ENCODE peak calls at places on chromosomes 6 and 20, in five cellular contexts. P, N, A, W and Q are unnamed samples.

GRCh38 chr6:144730088-144730640 is 445.0 kb downstream of the UTRN start:
- DNase-seq in P (no peak), N (no peak), A (no peak), W (no peak), Q (no peak)

GRCh38 chr6:158361961-158362634 is 49.8 kb downstream of the TULP4 start:
- DNase-seq in P (no peak), N (no peak), A (peak), W (peak), Q (no peak)

GRCh38 chr20:3021777-3022176 is 21.6 kb upstream of the GNRH2 start:
- DNase-seq in P (no peak), N (no peak), A (no peak), W (no peak), Q (no peak)

GRCh38 chr20:47198254-47198671 is 158.2 kb downstream of the ZMYND8 start:
- DNase-seq in P (no peak), N (no peak), A (peak), W (no peak), Q (no peak)

GRCh38 chr20:47727170-47727880 is 58.0 kb downstream of the SULF2 start:
- DNase-seq in P (no peak), N (no peak), A (no peak), W (no peak), Q (peak)

GRCh38 chr6:149566372-149567193 is at the start of gene GINM1:
- DNase-seq in P (peak), N (no peak), A (peak), W (peak), Q (peak)

GRCh38 chr20:16337707-16338106 is 235.5 kb downstream of the KIF16B start:
- DNase-seq in P (no peak), N (no peak), A (no peak), W (no peak), Q (no peak)

GRCh38 chr6:121823437-121823851 is 388.0 kb downstream of the GJA1 start:
- DNase-seq in P (no peak), N (no peak), A (peak), W (peak), Q (no peak)

GRCh38 chr6:28135393-28135792 is 6.3 kb upstream of the ZKSCAN8 start:
- DNase-seq in P (no peak), N (no peak), A (no peak), W (no peak), Q (peak)

GRCh38 chr6:113690255-113690956 is 166.7 kb upstream of the MARCKS start:
- DNase-seq in P (no peak), N (no peak), A (peak), W (peak), Q (no peak)

DNA sequence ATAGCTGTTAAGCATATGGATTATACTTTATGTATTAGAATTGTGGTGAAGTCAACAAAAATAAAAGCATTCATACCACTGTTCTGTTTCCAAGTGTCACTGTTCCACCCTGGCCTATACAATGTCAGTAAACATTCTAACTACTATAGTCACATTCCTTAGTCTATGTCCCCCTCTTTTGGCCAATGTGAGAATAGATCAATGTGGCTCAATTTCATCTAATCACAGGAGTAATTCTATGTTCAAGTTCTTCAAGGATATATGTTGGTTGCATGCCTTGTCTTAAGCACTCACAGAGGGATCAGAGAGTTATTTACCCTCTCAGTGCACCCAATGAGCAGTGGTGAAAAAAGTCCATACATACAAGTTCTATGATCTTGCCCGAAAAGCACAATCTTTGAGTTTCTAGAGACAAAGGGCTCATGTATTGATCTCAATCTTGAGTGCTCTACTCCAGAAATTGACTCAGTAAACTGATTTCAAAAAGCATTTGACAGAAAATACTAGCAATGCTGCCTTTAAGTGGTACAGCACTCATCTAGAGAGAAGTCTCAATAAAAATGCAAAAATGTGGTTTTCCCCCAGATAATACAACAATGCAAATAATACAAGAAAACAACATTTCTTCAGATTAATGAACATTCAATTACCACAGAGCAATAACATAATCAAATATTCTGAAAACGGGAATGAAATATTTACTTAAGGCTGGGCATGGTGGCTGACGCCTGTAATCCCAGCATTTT is 16.5 kb downstream of the SMLR1 start:
- DNase-seq in P (peak), N (peak), A (peak), W (peak), Q (peak)
- TF ChIP-seq CTCF in P (peak), N (peak), A (peak), W (peak), Q (peak)

GRCh38 chr20:6057704-6058103 is 3.8 kb upstream of the LRRN4 start:
- DNase-seq in P (no peak), N (no peak), A (no peak), W (no peak), Q (no peak)
- H3K4me2 ChIP-seq in P (no peak), N (no peak), A (no peak), W (no peak), Q (no peak)

GRCh38 chr20:8128291-8129046 is 3.6 kb upstream of the PLCB1 start:
- DNase-seq in P (no peak), N (no peak), A (no peak), W (no peak), Q (no peak)

GRCh38 chr20:8126190-8126589 is 5.9 kb upstream of the PLCB1 start:
- DNase-seq in P (no peak), N (no peak), A (no peak), W (no peak), Q (no peak)

GRCh38 chr20:8129211-8129986 is 2.7 kb upstream of the PLCB1 start:
- DNase-seq in P (no peak), N (no peak), A (peak), W (peak), Q (no peak)

GRCh38 chr20:8126979-8127378 is 5.1 kb upstream of the PLCB1 start:
- DNase-seq in P (no peak), N (no peak), A (no peak), W (no peak), Q (no peak)

DNA sequence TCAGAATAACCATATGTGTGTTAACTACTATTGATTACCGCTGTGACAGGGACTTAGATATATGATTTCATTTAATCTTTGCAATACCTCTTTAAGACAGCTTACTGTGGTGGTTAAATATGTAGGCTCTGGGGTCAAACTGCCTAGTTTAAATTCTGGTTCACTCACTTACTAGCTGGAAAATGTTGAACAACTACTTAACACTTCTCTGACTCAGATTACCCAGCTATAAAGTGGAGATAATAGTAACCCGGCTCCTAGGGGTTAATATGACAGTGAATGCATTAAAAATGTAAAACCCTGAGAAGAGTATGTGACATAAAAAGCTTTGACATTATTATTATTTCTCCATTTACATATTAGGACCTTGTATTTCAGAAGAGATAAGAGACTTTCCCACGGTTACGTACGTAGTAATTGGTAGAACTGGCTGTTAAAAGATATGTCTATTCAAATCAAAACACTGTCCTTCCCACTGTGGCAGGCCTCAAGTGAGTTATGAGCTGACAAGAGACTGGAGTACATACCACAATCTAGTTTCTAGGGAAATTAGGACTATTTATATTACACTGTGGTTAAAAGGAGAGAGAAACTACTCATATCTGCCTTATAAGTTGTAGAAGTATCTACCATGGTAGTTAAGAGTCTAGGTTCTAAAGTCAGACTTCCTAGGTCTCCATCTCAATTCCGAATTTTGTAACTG is 4.4 kb upstream of the PLCB1 start:
- DNase-seq in P (no peak), N (no peak), A (peak), W (peak), Q (no peak)
- H2AFZ ChIP-seq in P (no peak), N (no peak), A (no peak), W (no peak), Q (no peak)

GRCh38 chr6:112231609-112232060 is 22.7 kb downstream of the LAMA4 start:
- DNase-seq in P (no peak), N (no peak), A (peak), W (peak), Q (no peak)
- TF ChIP-seq CTCF in P (no peak), N (no peak), A (no peak), W (no peak), Q (no peak)

GRCh38 chr20:63843778-63844177 is 12.7 kb upstream of the ZBTB46 start:
- DNase-seq in P (no peak), N (no peak), A (no peak), W (no peak), Q (no peak)
- H3K4me2 ChIP-seq in P (no peak), N (peak), A (no peak), W (no peak), Q (no peak)

DNA sequence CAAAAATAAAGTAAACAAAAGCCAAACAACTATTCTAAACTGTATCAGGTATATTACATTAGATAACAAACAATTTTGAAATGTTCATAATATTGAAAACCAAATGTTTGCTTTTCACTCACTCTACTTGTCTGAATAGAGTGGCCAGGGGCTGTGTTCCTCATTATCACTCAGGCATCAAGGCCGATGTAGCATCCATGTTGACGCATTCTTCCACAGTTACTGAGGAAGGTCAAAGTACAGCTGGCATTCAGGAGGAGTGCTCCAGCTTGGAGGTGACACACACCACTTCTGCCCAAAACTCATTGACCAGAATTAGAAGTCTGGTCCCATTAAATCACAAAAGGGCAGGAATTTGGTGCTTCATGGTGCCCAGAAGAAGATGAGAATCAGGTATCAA is 137.6 kb upstream of the MANEA start:
- DNase-seq in P (peak), N (no peak), A (no peak), W (no peak), Q (no peak)
- H2AFZ ChIP-seq in P (no peak), N (no peak), A (no peak), W (no peak), Q (no peak)

DNA sequence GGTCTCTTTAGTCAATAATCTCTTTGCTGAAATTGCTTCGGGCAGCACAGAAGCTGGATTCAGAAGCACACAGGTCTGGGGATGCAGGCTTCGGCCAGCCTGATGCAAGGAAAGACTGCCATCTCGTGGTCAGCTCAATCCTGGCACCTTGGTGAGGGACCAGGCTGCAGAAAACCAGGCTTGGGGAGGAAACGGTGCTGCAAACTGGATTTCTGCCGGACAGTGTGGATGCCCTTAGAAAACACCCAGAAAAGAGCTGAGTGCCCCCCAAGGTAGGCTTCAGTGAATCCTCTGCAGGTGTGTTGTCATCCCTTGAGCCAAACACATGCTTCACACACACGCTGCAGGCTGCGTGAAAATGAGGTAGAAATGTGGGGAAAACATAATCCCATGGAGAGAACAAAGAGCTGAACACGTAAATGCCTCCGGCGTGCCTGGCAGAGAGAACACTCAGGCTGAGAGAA is 89.8 kb upstream of the PAX1 start:
- DNase-seq in P (peak), N (peak), A (peak), W (peak), Q (peak)
- TF ChIP-seq CTCF in P (peak), N (peak), A (peak), W (peak), Q (peak)

GRCh38 chr6:11921017-11921438 is 91.1 kb upstream of the HIVEP1 start:
- DNase-seq in P (peak), N (peak), A (peak), W (peak), Q (no peak)

GRCh38 chr6:11919771-11920440 is 92.2 kb upstream of the HIVEP1 start:
- DNase-seq in P (no peak), N (no peak), A (no peak), W (no peak), Q (no peak)

GRCh38 chr6:11920566-11920965 is 91.5 kb upstream of the HIVEP1 start:
- DNase-seq in P (no peak), N (no peak), A (no peak), W (no peak), Q (no peak)

GRCh38 chr6:11918021-11918738 is 93.9 kb upstream of the HIVEP1 start:
- DNase-seq in P (peak), N (no peak), A (peak), W (peak), Q (no peak)

DNA sequence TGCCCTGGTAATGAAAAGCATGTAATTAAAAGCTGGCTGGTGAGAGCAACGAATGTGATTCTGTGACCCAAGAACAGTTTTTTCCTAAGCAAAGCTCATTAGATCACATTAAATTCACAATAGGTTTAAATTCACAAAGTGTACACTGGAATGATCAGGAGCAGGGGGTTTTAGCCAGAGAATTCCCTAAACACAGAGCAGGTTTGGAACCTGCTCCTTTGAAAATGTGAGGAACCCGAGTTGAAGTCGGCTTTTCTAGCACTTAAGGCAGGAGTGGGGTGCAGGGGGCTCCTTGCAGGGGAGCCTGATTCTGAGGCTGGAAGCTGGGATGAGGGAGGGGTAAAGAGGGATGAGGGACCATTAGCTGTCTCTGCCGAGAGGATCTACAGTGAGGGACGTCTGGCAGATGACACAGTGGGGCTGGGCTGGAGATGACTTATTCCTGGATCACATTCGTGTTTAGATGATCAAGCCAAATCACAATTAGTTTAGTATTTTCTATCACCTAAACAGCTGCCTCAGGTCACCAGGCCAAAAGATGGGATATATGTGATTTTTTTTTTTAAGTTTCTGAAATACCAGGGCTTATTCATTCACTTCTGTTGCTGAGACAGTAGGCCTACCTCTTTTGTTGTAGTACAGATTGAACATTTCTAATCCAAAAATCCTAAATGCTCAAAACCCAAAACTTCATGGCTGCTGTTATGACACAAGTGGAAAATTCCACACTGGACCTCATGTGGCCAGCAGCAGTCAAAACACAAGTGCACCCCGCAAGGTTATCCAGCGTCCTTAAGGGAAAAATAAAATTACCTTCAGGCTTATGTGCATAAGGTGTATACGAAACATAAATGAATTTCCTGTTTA is 93.1 kb upstream of the HIVEP1 start:
- DNase-seq in P (peak), N (no peak), A (peak), W (no peak), Q (no peak)
- H3K4me2 ChIP-seq in P (peak), N (no peak), A (peak), W (peak), Q (no peak)

GRCh38 chr6:134932535-134933470 is 17.1 kb downstream of the ALDH8A1 start:
- DNase-seq in P (no peak), N (no peak), A (no peak), W (no peak), Q (no peak)
- H2AFZ ChIP-seq in P (no peak), N (no peak), A (no peak), W (no peak), Q (no peak)